ENCODE peak calls at places on chromosomes 11 and 22, in six cellular contexts. M is upper lobe of right lung, S is left ventricle myocardium inferior, W is tibial nerve, A is thoracic aorta, Q is tibial artery. U is an unnamed sample.

GRCh38 chr22:44668190-44668885 is 33.7 kb upstream of the PRR5 start:
- DNase-seq in Q (no peak), W (no peak), M (no peak), S (no peak), A (no peak), U (no peak)

GRCh38 chr11:8477680-8478079 is 116.3 kb downstream of the STK33 start:
- DNase-seq in A (no peak), S (no peak), M (no peak), Q (no peak), W (no peak), U (no peak)

GRCh38 chr11:123061403-123062157 is at the start of gene HSPA8:
- DNase-seq in S (peak; percentile 64), M (peak; percentile 87), A (peak; percentile 40), W (peak; percentile 53), Q (peak; percentile 81), U (peak; percentile 37)

GRCh38 chr11:75597636-75598035 is 35.6 kb downstream of the SERPINH1 start:
- DNase-seq in S (no peak), M (no peak), W (no peak), A (no peak), Q (no peak), U (no peak)

GRCh38 chr11:1826552-1827094 is 8.2 kb upstream of the SYT8 start:
- DNase-seq in A (peak; percentile 77), S (no peak), M (peak; percentile 81), W (peak; percentile 40), Q (peak; percentile 64), U (no peak)

GRCh38 chr22:45709866-45710265 is 38.2 kb downstream of the ATXN10 start:
- DNase-seq in Q (no peak), S (no peak), A (no peak), M (no peak), W (no peak), U (no peak)

GRCh38 chr11:28123151-28123571 is 15.0 kb downstream of the METTL15 start:
- DNase-seq in W (no peak), S (no peak), A (no peak), M (no peak), Q (no peak), U (no peak)

GRCh38 chr22:37820350-37820749 is 2.8 kb upstream of the GALR3 start:
- DNase-seq in M (no peak), W (no peak), A (no peak), Q (no peak), S (no peak), U (no peak)

GRCh38 chr22:48629631-48630443 is 1197.8 kb downstream of the BRD1 start:
- DNase-seq in A (no peak), M (no peak), S (no peak), W (no peak), Q (no peak), U (no peak)

GRCh38 chr11:128548655-128549255 is 38.6 kb downstream of the ETS1 start:
- DNase-seq in S (peak; percentile 78), M (peak; percentile 76), A (no peak), W (peak; percentile 30), Q (no peak), U (no peak)

GRCh38 chr11:106156290-106156937 is 79.0 kb downstream of the AASDHPPT start:
- DNase-seq in Q (no peak), S (no peak), M (no peak), A (no peak), W (no peak), U (peak; percentile 70)

GRCh38 chr11:128757235-128757711 is 63.4 kb downstream of the FLI1 start:
- DNase-seq in Q (peak; percentile 39), A (no peak), W (no peak), S (no peak), M (no peak), U (no peak)

GRCh38 chr22:43310311-43310710 is 32.9 kb downstream of the SCUBE1 start:
- DNase-seq in A (no peak), S (no peak), Q (no peak), M (no peak), W (no peak), U (no peak)

GRCh38 chr11:113188433-113188834 is 125.9 kb upstream of the TTC12 start:
- DNase-seq in Q (no peak), S (no peak), W (no peak), M (no peak), A (no peak), U (no peak)

GRCh38 chr22:20423636-20424511 is 13.8 kb downstream of the SCARF2 start:
- DNase-seq in S (no peak), Q (no peak), A (no peak), W (no peak), M (peak; percentile 60), U (no peak)

GRCh38 chr22:22048981-22049531 is 66.5 kb upstream of the TOP3B start:
- DNase-seq in S (no peak), Q (no peak), M (no peak), W (no peak), A (no peak), U (no peak)
- H3K27me3 ChIP-seq in S (peaks cover 41% of the 10 kb centered on the region), Q (no peaks in the 10 kb centered on the region), M (no peaks in the 10 kb centered on the region), W (no peaks in the 10 kb centered on the region), A (no peaks in the 10 kb centered on the region), U (peaks cover 27% of the 10 kb centered on the region)

DNA sequence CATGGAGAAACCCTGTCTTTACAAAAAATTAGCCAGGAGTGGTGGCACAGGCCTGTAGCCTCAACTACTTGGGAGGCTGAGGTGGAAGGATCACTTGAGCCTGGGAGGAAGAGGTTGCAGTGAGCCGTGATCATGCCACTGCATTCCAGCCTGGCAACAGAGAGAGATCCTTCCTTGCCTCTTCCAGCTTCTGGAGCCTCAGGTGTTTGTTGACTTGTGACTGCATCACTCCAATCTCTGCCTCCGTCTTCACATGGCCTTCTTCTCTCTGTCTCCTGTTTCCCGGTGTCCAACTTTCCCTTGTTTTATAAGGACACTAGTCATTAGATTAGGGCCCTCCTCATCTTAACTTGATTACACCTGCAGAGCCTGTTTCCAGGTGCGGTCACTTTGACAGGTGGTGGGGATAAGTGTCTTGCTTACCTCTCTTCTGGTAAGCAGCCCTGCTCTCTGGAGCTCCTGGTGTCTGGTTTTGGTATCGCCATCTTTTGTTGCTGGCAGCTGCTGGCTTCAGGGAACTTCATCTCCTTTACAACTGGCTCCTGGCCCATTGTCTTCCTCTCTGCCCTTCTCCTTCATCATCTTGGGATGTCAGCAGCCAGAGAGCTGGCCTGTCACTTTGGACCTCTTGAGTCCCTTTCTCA is 8.2 kb upstream of the USP2 start:
- DNase-seq in S (no peak), A (no peak), M (no peak), Q (no peak), W (no peak), U (no peak)
- TF ChIP-seq CTCF in S (peak; percentile 34), A (no peak), M (peak; percentile 14), Q (no peak), W (no peak), U (peak; percentile 51)

DNA sequence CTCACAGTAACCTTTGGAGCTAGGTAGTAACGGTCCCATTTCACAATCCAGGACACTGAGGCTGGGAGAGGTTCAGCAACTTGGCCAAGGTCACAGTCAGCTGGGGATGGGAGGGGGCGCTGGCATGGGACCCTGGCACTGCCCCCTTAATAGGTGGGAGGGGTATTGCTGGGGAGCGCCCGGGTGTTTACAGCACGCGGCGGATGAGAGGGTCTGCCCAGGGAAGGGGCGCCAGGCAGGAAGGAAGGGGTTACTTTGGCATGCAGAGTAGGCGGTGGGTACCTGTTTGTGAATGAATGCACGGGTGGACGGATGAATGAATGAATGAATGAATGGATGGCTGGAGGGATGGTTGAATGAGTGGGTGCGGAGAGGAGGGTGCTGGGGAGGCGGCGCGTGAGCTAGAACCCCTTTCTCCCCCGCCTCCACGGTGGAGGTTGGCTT is 628 bp upstream of the FLRT1 start:
- DNase-seq in W (no peak), A (no peak), Q (no peak), M (no peak), S (no peak), U (no peak)
- H3K27ac ChIP-seq in W (no peak overlapping the region), A (no peak overlapping the region), Q (no peak overlapping the region), M (no peak overlapping the region), S (no peak overlapping the region), U (no peak overlapping the region)

GRCh38 chr22:24585927-24586546 is 6.8 kb downstream of the LRRC75B start:
- DNase-seq in A (no peak), S (no peak), Q (no peak), W (no peak), M (no peak), U (no peak)

GRCh38 chr22:24588370-24588755 is 4.5 kb downstream of the LRRC75B start:
- DNase-seq in S (no peak), M (no peak), A (no peak), Q (no peak), W (peak; percentile 48), U (no peak)

GRCh38 chr22:24587948-24588347 is 4.9 kb downstream of the LRRC75B start:
- DNase-seq in W (no peak), M (no peak), S (no peak), A (no peak), Q (no peak), U (no peak)

GRCh38 chr22:24588756-24589481 is 4.0 kb downstream of the LRRC75B start:
- DNase-seq in A (no peak), W (no peak), M (no peak), S (no peak), Q (no peak), U (no peak)

DNA sequence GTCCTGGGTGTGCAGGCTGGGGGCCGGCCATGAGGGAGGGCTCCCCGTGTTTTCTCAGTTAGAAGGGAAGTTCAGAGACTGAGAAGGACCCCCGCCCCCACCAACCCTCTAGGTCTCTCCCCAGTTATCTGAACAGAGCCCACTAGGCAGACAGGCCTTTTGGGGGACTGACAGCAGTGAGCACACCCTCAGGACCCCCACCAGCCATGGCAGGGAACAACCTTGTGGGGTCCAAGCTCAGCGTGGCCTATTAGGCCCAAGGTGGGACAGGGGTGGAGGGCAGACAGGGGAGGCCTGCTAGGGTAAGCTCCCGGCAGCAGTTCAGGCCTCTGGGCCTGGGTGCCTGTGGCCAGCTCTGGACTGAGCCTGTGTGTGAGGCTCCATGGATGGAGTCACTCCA is 5.6 kb downstream of the LRRC75B start:
- DNase-seq in A (no peak), W (no peak), Q (no peak), M (no peak), S (no peak), U (no peak)
- H3K27me3 ChIP-seq in A (no peaks in the 10 kb centered on the region), W (no peaks in the 10 kb centered on the region), Q (no peaks in the 10 kb centered on the region), M (no peaks in the 10 kb centered on the region), S (no peaks in the 10 kb centered on the region), U (no peaks in the 10 kb centered on the region)

DNA sequence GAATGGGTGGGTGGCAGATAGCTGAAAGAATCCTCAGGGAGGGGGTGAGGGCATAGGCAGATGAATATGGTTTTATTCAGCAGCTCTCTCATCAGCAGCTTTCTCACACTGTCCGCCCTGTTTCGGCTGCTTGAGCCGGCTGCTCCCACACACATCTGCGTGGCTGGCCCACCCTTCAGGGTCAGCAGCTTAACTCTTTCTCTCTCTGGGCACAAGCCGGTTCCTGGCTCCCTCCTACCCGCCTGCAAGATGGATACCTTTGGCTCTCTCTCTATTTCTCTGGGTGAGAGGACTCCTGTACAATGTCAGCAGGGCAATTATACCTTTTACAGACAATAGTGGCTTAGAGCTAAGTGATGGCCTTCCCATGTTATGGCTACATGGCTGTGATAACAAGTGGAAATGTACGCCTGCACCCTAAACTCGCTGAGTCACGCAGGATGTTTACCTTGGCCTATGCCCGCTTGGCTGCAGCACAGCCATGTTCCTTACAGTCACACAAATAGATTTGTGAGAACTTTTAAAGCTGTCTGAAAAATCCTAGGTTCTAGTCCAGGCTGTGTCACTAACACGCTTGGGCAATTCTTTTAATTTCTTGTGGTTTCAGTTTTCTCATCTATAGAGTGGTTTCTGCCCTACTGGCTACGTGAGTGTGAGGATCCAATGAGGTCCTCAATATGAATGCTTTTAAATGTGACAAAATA is 4.1 kb downstream of the MMP20 start:
- DNase-seq in M (no peak), S (no peak), Q (peak; percentile 28), W (no peak), A (no peak), U (peak; percentile 33)
- TF ChIP-seq CTCF in M (no peak), S (no peak), Q (no peak), W (no peak), A (no peak), U (no peak)

GRCh38 chr11:61969838-61970452 is 2.5 kb upstream of the FTH1 start:
- DNase-seq in Q (no peak), A (no peak), M (no peak), W (no peak), S (no peak), U (no peak)
- H3K27ac ChIP-seq in Q (peak overlapping the region; percentile 98), A (peak overlapping the region; percentile 99), M (peak overlapping the region; percentile 98), W (peak overlapping the region; percentile 99), S (peak overlapping the region; percentile 100), U (peak overlapping the region; percentile 57)

U was measured in AG04450.